ENCODE peak calls at places on chromosome 5, in six cellular contexts. B, O, E, S, C and V are unnamed samples.

GRCh38 chr5:17190799-17191391 is 26.5 kb upstream of the BASP1 start:
- DNase-seq in B (peak), S (no peak), C (no peak), O (no peak), E (no peak), V (no peak)

GRCh38 chr5:95484421-95484820 is 70.4 kb downstream of the SKIC3 start:
- DNase-seq in S (no peak), E (no peak), C (no peak), B (no peak), O (no peak), V (no peak)

GRCh38 chr5:142192296-142192695 is 83.7 kb downstream of the NDFIP1 start:
- DNase-seq in O (no peak), E (no peak), C (no peak), S (no peak), B (no peak), V (no peak)

GRCh38 chr5:159525117-159525516 is 194.8 kb upstream of the IL12B start:
- DNase-seq in O (no peak), E (no peak), B (no peak), C (no peak), S (peak), V (no peak)

GRCh38 chr5:111385970-111386831 is 126.1 kb downstream of the STARD4 start:
- DNase-seq in S (no peak), B (no peak), E (no peak), C (no peak), O (no peak), V (no peak)

GRCh38 chr5:178548751-178549150 is 41.4 kb downstream of the COL23A1 start:
- DNase-seq in C (no peak), O (no peak), S (no peak), B (no peak), E (no peak), V (no peak)

GRCh38 chr5:176542596-176543427 is 5.6 kb upstream of the RNF44 start:
- DNase-seq in B (peak), O (no peak), E (no peak), S (no peak), C (no peak), V (no peak)

GRCh38 chr5:172545291-172545761 is 91.0 kb upstream of the SH3PXD2B start:
- DNase-seq in C (no peak), S (no peak), B (no peak), O (no peak), E (no peak), V (no peak)

GRCh38 chr5:76704131-76704663 is 11.7 kb upstream of the F2R start:
- DNase-seq in S (no peak), C (no peak), B (peak), E (no peak), O (peak), V (no peak)

GRCh38 chr5:89203611-89204010 is 320.6 kb upstream of the MEF2C start:
- DNase-seq in O (no peak), S (no peak), E (no peak), C (no peak), B (no peak), V (no peak)

GRCh38 chr5:141968914-141969608 is at the start of gene RNF14:
- DNase-seq in C (peak), E (peak), O (peak), B (peak), S (peak), V (peak)

GRCh38 chr5:143635888-143636287 is 176.1 kb upstream of the HMHB1 start:
- DNase-seq in O (peak), E (no peak), B (no peak), C (no peak), S (peak), V (no peak)
- TF ChIP-seq CTCF in O (no peak), E (no peak), B (no peak), C (no peak), S (no peak), V (no peak)

DNA sequence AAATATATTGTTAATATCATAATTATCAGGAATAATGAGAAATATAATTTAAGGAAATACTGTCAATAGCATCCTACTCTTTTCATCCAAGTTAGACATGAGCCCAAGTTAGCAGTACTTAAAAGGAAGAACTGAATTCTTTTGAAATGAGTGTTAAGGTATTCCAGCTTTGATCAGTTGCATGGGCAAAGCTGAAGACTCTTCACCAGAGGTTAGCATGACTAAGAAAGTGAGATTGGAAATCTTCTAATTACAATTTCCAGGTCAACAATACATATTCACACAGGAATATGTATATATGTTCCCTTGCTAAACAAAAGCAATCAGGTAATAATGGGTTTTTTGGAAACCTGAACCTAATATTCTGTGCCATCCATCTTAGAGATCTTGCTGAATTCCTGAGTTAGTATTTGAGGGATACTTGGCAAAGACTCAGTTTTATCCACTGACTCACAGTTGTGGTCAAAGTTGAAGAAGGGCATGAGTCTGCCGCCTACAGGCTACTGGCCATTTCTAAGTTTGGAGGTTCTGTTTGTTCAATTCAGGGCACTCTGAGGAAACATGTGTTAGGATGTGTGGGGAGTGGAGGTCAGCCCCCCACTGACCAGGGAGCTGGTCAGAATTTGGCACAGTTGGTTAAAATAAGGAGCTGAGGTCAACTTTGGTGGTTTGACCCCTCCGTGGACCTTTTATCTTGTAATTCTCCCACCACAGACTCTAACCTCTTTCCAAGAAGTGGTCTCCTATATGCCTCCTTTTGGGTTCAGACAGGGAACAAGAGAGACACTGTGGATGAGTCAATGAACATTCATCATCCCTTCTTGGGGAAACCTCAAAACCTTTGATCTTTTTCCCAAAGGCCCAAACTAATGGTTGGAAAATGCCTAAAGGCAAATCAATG is 118.3 kb downstream of the PIK3R1 start:
- DNase-seq in S (peak), B (peak), E (no peak), C (no peak), O (peak), V (no peak)
- TF ChIP-seq CTCF in S (peak), B (peak), E (no peak), C (no peak), O (peak), V (no peak)

GRCh38 chr5:43753069-43753468 is 150.1 kb downstream of the NNT start:
- DNase-seq in S (no peak), O (no peak), C (no peak), B (no peak), E (no peak), V (no peak)
- TF ChIP-seq CTCF in S (no peak), O (peak), C (no peak), B (no peak), E (no peak), V (no peak)

DNA sequence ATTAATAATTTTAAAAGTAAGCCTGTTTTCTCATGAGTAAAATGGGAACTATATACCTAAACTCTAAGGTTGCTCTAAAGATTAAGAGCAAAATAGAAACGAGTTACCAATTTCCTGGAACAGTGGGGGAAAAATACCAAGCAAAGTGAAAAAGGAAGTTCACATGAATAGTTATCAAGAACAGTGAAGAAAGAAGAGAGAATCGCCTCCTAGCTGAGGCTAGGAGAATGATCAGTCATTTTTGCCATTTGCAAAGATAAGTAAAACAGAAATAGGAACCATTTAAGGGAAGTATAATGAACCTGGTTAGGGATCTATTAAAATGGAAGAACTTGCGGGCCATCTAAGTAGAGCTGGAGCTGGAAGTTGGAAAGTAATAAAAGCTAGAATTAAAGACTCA is 50.7 kb downstream of the P4HA2 start:
- DNase-seq in E (no peak), B (peak), S (peak), C (no peak), O (peak), V (no peak)
- TF ChIP-seq CTCF in E (no peak), B (peak), S (peak), C (no peak), O (peak), V (no peak)

DNA sequence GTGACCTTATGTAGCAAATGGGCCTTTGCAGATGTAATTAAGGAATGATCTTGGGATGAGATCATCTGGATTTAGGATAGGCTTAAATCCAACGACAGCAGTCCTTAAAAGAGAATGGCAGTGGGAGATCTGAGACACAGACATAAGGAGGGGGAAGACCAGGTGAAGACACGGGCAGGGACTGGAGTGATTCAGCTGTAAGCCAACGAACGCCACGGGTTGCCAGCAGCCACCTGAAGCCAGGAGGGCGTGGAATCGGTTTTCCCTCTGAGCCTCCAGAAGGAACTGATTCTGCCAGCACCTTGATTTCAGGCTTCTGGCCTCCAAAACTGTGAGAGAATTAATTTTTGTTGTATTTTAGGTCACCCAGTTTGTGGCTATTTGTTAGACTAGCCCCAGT is 218.6 kb upstream of the ANKRD55 start:
- DNase-seq in S (no peak), B (no peak), C (no peak), O (no peak), E (no peak), V (no peak)
- TF ChIP-seq CTCF in S (no peak), B (no peak), C (no peak), O (no peak), E (no peak), V (no peak)

DNA sequence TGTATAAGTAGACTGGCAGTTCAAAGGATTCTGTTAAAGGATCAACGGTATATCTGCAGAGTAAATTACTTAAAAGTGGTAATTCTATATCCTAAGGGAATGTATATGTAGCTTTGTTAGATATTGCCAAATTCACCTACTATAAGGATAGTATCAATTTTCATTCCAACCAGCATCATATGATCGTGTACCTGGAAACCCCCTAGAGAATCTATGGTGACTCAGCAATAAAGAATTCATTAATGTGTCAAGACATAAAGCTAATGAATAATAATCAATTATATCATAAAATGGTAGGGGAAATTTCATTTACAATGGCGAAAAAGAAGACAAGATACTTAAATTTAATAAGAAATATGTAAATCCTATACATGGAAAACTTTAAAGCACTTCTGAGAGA is 234.1 kb upstream of the ACTBL2 start:
- DNase-seq in C (no peak), S (no peak), O (no peak), E (no peak), B (no peak), V (no peak)
- TF ChIP-seq CTCF in C (no peak), S (no peak), O (no peak), E (no peak), B (no peak), V (no peak)

GRCh38 chr5:27241564-27242257 is 203.3 kb upstream of the CDH9 start:
- DNase-seq in S (peak), C (no peak), B (peak), E (no peak), O (peak), V (no peak)
- TF ChIP-seq CTCF in S (peak), C (no peak), B (peak), E (no peak), O (peak), V (no peak)

DNA sequence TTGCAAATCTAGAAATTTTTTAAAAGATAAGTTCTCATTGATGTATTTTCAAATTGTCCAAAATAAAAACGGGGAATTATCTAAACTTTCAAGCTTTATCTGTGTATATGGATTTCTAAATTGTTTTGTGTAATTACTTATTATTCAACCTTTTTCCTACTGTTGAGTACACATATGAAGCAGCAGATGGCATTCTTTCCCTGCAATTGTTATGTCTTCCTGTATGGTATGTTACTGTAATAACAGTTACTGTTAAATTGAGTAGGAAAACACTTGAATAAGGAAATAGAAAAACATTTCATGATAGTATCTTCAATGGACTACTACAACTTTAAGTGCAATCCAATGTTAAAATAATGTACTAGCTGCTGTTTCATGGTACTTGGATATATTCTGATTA is 124.8 kb downstream of the RANBP17 start:
- DNase-seq in E (no peak), C (no peak), B (peak), S (peak), O (peak), V (no peak)
- TF ChIP-seq CTCF in E (no peak), C (no peak), B (peak), S (peak), O (no peak), V (no peak)

DNA sequence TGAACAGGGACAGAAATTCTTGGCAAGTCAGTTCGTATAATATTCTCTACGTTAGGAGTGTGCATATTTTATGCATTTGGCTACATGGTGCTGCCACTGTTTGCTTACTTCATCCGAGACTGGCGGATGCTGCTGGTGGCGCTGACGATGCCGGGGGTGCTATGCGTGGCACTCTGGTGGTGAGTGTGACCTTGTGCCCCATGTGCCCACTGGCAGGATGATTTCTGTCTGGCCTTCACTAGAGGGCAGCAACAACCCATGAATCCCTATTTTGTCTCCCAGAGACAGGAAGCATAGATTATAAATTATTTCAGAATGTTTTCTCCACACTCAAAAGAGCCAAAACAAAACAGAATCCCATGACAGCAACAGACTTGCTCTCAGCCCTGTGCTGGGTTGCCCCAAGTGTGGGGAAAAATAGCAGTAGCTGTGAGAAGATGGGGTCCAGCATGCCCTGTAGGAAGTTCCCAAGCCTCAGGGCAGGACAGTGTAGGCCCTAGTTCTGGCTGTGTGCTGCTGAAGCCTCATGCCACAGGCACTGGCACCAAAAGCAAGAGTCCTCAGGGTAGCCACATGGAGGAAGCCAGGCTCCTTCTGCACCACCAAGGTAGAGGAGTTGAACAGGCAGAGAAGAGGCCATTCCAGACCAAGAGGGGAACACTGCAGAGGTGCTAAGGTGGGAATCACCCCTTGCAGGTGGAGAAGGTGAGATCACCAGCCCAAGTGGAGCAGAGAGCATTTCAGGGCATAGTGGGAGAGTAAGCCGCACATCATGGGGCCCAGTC is 16.0 kb downstream of the SLC22A5 start:
- DNase-seq in B (peak), E (no peak), C (peak), O (peak), S (peak), V (peak)
- TF ChIP-seq CTCF in B (peak), E (peak), C (peak), O (peak), S (peak), V (peak)

DNA sequence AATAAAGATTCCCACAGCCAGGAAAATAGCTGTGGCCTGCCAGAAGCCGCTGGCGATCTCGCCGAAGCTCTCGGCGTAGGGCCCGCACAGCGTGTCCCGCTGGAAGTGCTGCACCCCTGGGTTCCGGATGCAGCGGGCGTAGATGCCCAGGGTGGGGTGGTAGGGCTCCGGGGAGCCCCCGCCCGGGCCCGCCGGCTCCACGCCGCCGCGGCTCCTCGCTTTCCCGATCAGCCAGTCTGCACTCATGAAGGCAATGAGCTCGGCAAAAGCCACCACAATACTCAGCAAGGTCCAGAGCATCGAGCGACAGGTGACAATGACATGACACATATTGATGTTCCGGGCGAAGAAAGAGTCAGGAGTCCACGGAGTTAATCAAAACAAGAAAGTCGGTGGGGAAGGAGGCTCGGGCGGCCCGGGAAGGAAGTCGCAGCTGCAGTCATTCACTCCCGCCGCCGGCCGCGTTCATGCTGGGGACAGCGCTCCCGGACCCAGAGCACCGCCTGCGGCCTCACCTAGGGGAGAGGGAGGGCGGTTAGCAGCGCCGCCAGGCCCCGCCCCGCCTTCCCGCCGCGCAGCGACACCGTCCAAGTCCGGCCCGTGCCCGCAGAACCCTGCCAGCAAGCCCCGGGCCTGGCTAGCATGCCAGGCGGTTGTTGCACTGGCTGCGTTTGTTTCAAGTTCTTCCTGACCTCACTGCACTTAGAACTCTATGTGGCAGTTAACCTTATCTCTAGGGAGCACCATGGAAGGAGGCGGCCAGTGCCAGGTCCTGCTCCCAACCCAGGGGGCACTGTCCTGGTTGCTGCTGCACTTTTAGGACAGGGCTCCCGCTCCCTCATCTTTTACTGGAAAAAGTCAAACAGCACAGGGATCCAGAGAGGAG is 138.4 kb downstream of the LHFPL2 start:
- DNase-seq in O (no peak), C (peak), B (no peak), S (no peak), E (peak), V (peak)
- TF ChIP-seq CTCF in O (peak), C (no peak), B (no peak), S (peak), E (no peak), V (no peak)